ENCODE peak calls at places on chromosomes 11 and 22, in nine cellular contexts. E is transverse colon, Z is GM23338, J is stomach, N is prostate gland, A is breast epithelium, S is Panc1, Y is sigmoid colon, I is esophagus muscularis mucosa. K is an unnamed sample.

GRCh38 chr22:49350441-49351121 is 477.1 kb downstream of the BRD1 start:
- DNase-seq in E (peak; percentile 2), Z (no peak), J (no peak), N (no peak), A (peak; percentile 27), S (no peak), Y (no peak), I (no peak), K (no peak)

GRCh38 chr11:134932761-134933160 is 520.7 kb upstream of the B3GAT1 start:
- DNase-seq in E (no peak), Z (no peak), J (no peak), N (no peak), A (no peak), S (no peak), Y (no peak), I (no peak), K (no peak)

GRCh38 chr11:125148011-125148410 is 16.5 kb upstream of the PKNOX2 start:
- DNase-seq in E (no peak), Z (no peak), J (no peak), N (no peak), A (no peak), S (no peak), Y (no peak), I (no peak), K (no peak)

GRCh38 chr22:41524283-41524682 is 20.0 kb downstream of the POLR3H start:
- DNase-seq in E (peak; percentile 59), Z (no peak), J (peak; percentile 92), N (peak; percentile 68), A (peak; percentile 85), S (no peak), Y (peak; percentile 91), I (peak; percentile 95), K (no peak)

GRCh38 chr22:44151661-44152060 is 29.1 kb upstream of the PARVG start:
- DNase-seq in E (no peak), Z (no peak), J (no peak), N (no peak), A (no peak), S (no peak), Y (no peak), I (no peak), K (no peak)

GRCh38 chr11:130653838-130654601 is 205.6 kb downstream of the ADAMTS15 start:
- DNase-seq in E (peak; percentile 64), Z (peak; percentile 14), J (peak; percentile 88), N (peak; percentile 74), A (peak; percentile 77), S (no peak), Y (peak; percentile 86), I (peak; percentile 93), K (no peak)

GRCh38 chr11:126007263-126007662 is 55.4 kb downstream of the CDON start:
- DNase-seq in E (no peak), Z (no peak), J (no peak), N (peak; percentile 18), A (no peak), S (no peak), Y (no peak), I (no peak), K (no peak)

GRCh38 chr11:131737357-131737756 is 366.9 kb downstream of the NTM start:
- DNase-seq in E (no peak), Z (peak; percentile 20), J (no peak), N (no peak), A (no peak), S (no peak), Y (no peak), I (no peak), K (no peak)

GRCh38 chr22:28923826-28924732 is 40.7 kb downstream of the ZNRF3 start:
- DNase-seq in E (peak; percentile 38), Z (peak; percentile 30), J (peak; percentile 86), N (peak; percentile 86), A (peak; percentile 60), S (no peak), Y (no peak), I (no peak), K (no peak)

GRCh38 chr11:119712459-119713360 is 16.3 kb downstream of the NECTIN1 start:
- DNase-seq in E (no peak), Z (no peak), J (no peak), N (no peak), A (no peak), S (no peak), Y (no peak), I (no peak), K (no peak)

GRCh38 chr11:19698493-19699292 is 13.9 kb upstream of the NAV2 start:
- DNase-seq in E (no peak), Z (no peak), J (no peak), N (no peak), A (no peak), S (no peak), Y (peak; percentile 89), I (no peak), K (no peak)

GRCh38 chr22:20061481-20061861 is 18.6 kb upstream of the DGCR8 start:
- DNase-seq in E (no peak), Z (no peak), J (no peak), N (no peak), A (no peak), S (no peak), Y (no peak), I (no peak), K (no peak)

GRCh38 chr22:20058989-20059770 is 20.9 kb upstream of the DGCR8 start:
- DNase-seq in E (no peak), Z (no peak), J (no peak), N (no peak), A (no peak), S (no peak), Y (no peak), I (no peak), K (no peak)

GRCh38 chr22:20062043-20062765 is 17.8 kb upstream of the DGCR8 start:
- DNase-seq in E (no peak), Z (no peak), J (no peak), N (no peak), A (no peak), S (no peak), Y (no peak), I (no peak), K (no peak)

GRCh38 chr22:20062766-20063083 is 17.3 kb upstream of the DGCR8 start:
- DNase-seq in E (no peak), Z (no peak), J (no peak), N (no peak), A (no peak), S (no peak), Y (no peak), I (no peak), K (no peak)

DNA sequence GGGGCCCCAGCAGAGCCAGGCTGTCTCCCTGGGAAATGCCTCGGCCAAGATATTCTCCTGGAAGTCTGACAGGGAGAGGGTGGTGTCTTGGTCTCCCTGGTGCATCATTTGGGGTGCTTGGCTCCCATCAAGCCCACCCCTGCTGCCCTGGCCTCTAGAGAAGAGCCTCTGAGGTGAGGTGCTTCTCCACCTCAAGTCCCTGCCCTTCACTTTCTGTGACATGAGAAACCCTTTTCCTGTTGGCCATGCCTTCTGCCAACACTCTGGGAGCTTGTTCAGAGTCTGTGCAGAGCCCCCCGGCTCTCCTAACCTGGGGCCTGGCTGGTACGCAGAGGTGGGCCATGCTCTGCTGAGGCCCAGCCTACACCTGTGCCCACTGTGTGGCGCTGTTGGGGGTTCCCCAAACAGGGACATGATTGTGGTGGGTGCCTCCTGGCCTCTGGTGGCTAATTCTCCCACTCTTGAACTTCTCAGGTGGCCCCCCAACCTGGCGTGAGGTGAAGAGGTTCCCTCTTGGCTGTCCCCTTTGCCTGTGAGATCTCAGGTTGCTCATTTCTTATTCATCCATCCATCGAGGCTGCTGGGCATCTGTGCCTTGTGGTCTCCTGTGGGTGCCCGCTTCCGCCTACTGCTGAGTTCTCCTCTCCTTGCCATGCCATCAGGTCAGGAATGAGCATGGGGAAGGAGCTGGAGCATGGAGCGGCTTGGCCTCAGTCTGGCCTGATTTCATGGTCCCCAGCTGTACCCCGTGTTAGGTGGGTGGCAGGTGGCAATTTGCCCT is 19.2 kb upstream of the DGCR8 start:
- DNase-seq in E (no peak), Z (peak; percentile 45), J (no peak), N (no peak), A (no peak), S (no peak), Y (no peak), I (no peak), K (no peak)
- TF ChIP-seq CTCF in E (no peak), Z (peak; percentile 62), J (no peak), N (no peak), A (no peak), S (no peak), Y (no peak), I (no peak), K (no peak)

GRCh38 chr22:26464312-26464711 is 19.3 kb downstream of the HPS4 start:
- DNase-seq in E (no peak), Z (no peak), J (no peak), N (no peak), A (no peak), S (no peak), Y (no peak), I (no peak), K (no peak)
- TF ChIP-seq POLR2AphosphoS5 in E (no peak), Z (no peak), J (no peak), N (no peak), A (no peak), S (no peak), Y (no peak), I (no peak), K (no peak)

GRCh38 chr22:37571258-37571991 is 8.5 kb downstream of the LGALS2 start:
- DNase-seq in E (no peak), Z (peak; percentile 36), J (no peak), N (no peak), A (no peak), S (no peak), Y (no peak), I (no peak), K (no peak)
- TF ChIP-seq CTCF in E (no peak), Z (no peak), J (no peak), N (no peak), A (no peak), S (no peak), Y (no peak), I (no peak), K (no peak)

DNA sequence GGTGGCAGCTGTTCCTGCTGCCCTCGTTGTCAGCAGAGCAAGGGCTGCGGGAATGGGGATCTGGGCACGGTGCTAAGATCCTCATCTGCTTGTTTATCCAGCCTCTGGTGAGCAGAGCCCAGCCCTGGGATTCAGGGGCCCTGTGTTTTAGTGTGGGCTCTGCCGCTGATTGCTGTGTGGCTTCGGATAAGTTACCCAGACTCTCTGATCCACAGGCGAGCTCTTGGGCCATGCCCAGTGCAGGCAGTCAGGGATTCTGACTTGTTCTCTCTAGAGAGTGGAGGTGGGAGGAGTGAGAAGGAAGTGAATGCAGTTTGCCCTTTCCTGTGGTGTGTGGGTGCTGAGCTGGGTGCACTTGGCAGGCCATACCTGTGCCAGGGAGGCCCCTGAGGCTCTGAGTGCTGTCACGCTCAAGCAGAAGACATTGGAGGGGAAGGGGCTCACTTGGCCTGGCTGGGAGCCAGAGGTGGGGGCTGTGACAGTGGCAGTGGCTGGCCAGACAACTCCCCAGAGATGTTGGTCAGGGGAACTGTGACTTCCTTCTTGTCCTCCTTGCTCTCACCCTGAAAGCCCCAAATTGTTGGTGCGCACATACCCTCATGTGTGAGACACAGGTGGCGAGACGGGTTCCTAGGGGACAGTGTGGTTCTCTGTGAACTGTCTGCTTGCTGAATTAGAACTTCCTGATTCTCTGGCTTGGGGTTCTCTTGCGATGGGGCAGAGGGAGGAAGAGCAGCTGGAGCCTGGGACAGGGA is 43.7 kb downstream of the CD82 start:
- DNase-seq in E (peak; percentile 21), Z (no peak), J (no peak), N (no peak), A (no peak), S (no peak), Y (no peak), I (no peak), K (no peak)
- TF ChIP-seq POLR2AphosphoS5 in E (no peak), Z (no peak), J (no peak), N (no peak), A (no peak), S (no peak), Y (no peak), I (no peak), K (no peak)

GRCh38 chr11:77548552-77549439 is 41.0 kb upstream of the AQP11 start:
- DNase-seq in E (no peak), Z (no peak), J (no peak), N (no peak), A (no peak), S (no peak), Y (no peak), I (no peak), K (no peak)
- TF ChIP-seq CTCF in E (no peak), Z (no peak), J (no peak), N (no peak), A (no peak), S (peak; percentile 63), Y (peak; percentile 15), I (no peak), K (no peak)

K was measured in HL-60.